ENCODE peak calls at places on chromosomes 12 and 14, in six cellular contexts. N is IMR-90, R is trophoblast cell, W is H9, K is neuronal stem cell, C is H1. U is an unnamed sample.

GRCh38 chr12:26135010-26135420 is 10.2 kb upstream of the BHLHE41 start:
- DNase-seq in W (no peak), N (no peak), C (no peak), R (no peak), K (no peak), U (no peak)

GRCh38 chr12:91126516-91126915 is 15.2 kb upstream of the LUM start:
- DNase-seq in W (no peak), C (no peak), K (no peak), R (no peak), N (no peak), U (no peak)

GRCh38 chr14:37122919-37123639 is 49.3 kb downstream of the SLC25A21 start:
- DNase-seq in N (no peak), C (no peak), W (no peak), K (no peak), R (peak; percentile 42), U (no peak)

GRCh38 chr12:101877816-101878811 is 734 bp downstream of the DRAM1 start:
- DNase-seq in K (no peak), R (peak; percentile 23), W (peak; percentile 61), C (no peak), N (no peak), U (peak; percentile 57)

GRCh38 chr12:54009171-54010052 is 627 bp downstream of the HOXC8 start:
- DNase-seq in C (no peak), N (no peak), K (no peak), R (peak; percentile 29), W (no peak), U (peak; percentile 43)

GRCh38 chr12:108611884-108612415 is 14.1 kb upstream of the TMEM119 start:
- DNase-seq in N (peak; percentile 89), C (peak; percentile 89), W (peak; percentile 84), R (peak; percentile 59), K (no peak), U (peak; percentile 91)

GRCh38 chr14:56185991-56186390 is 67.8 kb downstream of the PELI2 start:
- DNase-seq in C (no peak), K (no peak), N (no peak), R (no peak), W (no peak), U (no peak)

GRCh38 chr12:124510301-124510970 is 57.0 kb downstream of the NCOR2 start:
- DNase-seq in R (no peak), C (no peak), W (peak; percentile 56), N (no peak), K (no peak), U (no peak)

GRCh38 chr14:94173885-94174621 is at the start of gene PPP4R4:
- DNase-seq in W (peak; percentile 96), N (peak; percentile 70), R (peak; percentile 82), K (peak; percentile 93), C (peak; percentile 95), U (peak; percentile 73)

GRCh38 chr14:93956082-93956481 is 20.3 kb downstream of the ASB2 start:
- DNase-seq in N (no peak), C (no peak), W (no peak), K (no peak), R (no peak), U (no peak)

GRCh38 chr14:55356913-55357312 is 54.7 kb downstream of the ATG14 start:
- DNase-seq in N (no peak), W (no peak), K (no peak), R (no peak), C (peak; percentile 17), U (no peak)

GRCh38 chr12:132955094-132955932 is 793 bp downstream of the ZNF605 start:
- DNase-seq in R (peak; percentile 32), N (peak; percentile 67), K (peak; percentile 33), W (peak; percentile 51), C (peak; percentile 66), U (peak; percentile 81)

GRCh38 chr14:48323655-48324054 is 648.2 kb upstream of the MDGA2 start:
- DNase-seq in C (no peak), N (peak; percentile 60), K (no peak), W (no peak), R (peak; percentile 43), U (peak; percentile 75)

GRCh38 chr12:88419794-88420193 is 160.5 kb downstream of the KITLG start:
- DNase-seq in W (no peak), K (no peak), C (no peak), R (no peak), N (peak; percentile 17), U (no peak)

GRCh38 chr14:52080817-52081755 is 12.2 kb upstream of the NID2 start:
- DNase-seq in W (no peak), C (no peak), R (peak; percentile 91), N (peak; percentile 96), K (no peak), U (peak; percentile 97)

GRCh38 chr14:58294201-58294600 is 4.2 kb upstream of the ARID4A start:
- DNase-seq in K (no peak), N (no peak), W (no peak), C (no peak), R (no peak), U (no peak)

GRCh38 chr14:60085085-60085484 is 6.6 kb upstream of the PCNX4 start:
- DNase-seq in W (no peak), C (no peak), K (no peak), R (no peak), N (peak; percentile 19), U (no peak)

GRCh38 chr12:24709201-24709600 is 239.7 kb downstream of the BCAT1 start:
- DNase-seq in C (no peak), K (no peak), R (no peak), N (peak; percentile 48), W (no peak), U (peak; percentile 48)

GRCh38 chr14:31937730-31938346 is 139.3 kb upstream of the ARHGAP5 start:
- DNase-seq in C (no peak), N (peak; percentile 86), R (peak; percentile 86), K (no peak), W (no peak), U (peak; percentile 90)

GRCh38 chr12:120787889-120788288 is 62.3 kb downstream of the ACADS start:
- DNase-seq in C (no peak), R (no peak), N (no peak), W (no peak), K (no peak), U (no peak)

GRCh38 chr14:68042591-68043210 is 223.1 kb downstream of the RAD51B start:
- DNase-seq in W (no peak), N (no peak), R (no peak), K (peak; percentile 32), C (no peak), U (peak; percentile 26)

GRCh38 chr14:81927069-81927468 is 393.4 kb upstream of the SEL1L start:
- DNase-seq in W (no peak), K (no peak), N (no peak), R (no peak), C (no peak), U (no peak)

GRCh38 chr14:25042362-25043299 is 7.3 kb downstream of the STXBP6 start:
- DNase-seq in N (peak; percentile 68), C (no peak), R (no peak), K (peak; percentile 24), W (no peak), U (peak; percentile 59)

GRCh38 chr14:71444030-71444822 is 488.0 kb upstream of the RGS6 start:
- DNase-seq in C (no peak), R (no peak), W (no peak), K (no peak), N (no peak), U (no peak)

DNA sequence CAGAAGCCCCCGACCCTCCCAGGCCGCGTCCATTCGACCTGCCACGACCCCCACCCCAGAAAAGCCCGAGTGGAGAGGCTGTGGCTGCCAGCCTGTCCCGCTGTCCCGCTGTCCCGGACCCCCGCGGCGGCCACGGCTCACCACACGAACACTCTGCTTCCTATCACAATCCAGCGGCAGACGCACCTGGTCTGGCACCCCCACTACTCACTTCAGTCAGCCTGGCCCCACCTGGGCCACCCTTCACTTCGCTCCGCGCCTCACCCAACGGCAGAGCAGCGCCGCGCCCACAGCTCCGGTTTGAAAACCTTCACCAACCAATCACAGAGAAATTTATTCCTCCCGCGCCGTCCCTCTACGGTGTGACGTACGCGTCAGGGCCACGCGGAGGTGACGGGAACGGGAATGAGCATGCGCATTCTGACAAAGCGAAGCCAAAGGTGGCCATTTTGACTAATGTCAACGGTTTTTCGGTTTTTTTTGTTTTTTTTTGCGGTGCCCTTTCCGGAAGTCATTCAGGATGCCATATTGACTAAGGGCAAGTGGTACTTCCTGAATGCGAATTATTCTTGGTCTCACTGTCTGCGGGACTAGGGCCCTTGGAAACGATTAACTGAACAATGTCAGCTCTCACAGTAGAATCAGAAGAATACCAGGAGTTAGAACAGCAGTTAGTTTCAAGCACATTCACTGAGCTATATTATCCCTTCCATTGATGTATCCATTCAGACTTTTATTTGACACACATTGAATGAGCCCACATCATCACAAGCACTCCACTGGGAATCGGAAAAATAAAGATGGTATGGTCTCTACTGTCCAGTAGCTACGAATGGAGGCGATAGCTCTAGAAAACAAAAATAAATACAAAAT is at the start of gene RACGAP1:
- DNase-seq in C (peak; percentile 90), N (peak; percentile 98), R (peak; percentile 100), W (peak; percentile 99), K (peak; percentile 97), U (peak; percentile 98)
- H3K23ac ChIP-seq in C (no peak within 1 kb of the TSS), N (peak within 1 kb of the TSS; percentile 93), R (no peak within 1 kb of the TSS), W (no peak within 1 kb of the TSS), K (peak within 1 kb of the TSS; percentile 97), U (no peak within 1 kb of the TSS)

DNA sequence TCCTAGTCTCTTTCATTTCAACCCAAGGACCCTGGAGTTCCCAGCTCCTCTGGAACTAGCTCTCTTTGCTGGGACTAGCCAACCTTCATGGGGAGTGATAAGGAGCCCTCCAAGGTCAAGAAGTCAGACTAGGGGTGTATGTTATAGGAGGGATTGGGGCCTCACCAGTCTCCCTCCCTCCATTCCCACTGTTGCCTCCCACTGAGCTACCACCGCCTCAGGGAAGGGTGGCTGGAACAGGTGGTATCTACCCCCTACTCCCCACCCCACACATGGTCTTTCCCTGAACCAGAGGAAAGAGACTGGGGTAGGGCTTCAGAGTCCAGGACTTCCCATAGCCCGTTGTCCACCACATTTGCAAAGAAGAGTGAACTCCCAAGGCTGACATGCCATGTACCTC is 2.4 kb downstream of the ERBB3 start:
- DNase-seq in N (no peak), W (no peak), R (no peak), K (no peak), C (no peak), U (no peak)
- H3K23ac ChIP-seq in N (no peak overlapping the region), W (no peak overlapping the region), R (no peak overlapping the region), K (no peak overlapping the region), C (no peak overlapping the region), U (no peak overlapping the region)

GRCh38 chr12:2312156-2312555 is 259.4 kb downstream of the CACNA1C start:
- DNase-seq in N (no peak), W (no peak), K (no peak), R (no peak), C (no peak), U (no peak)

GRCh38 chr12:2307550-2307949 is 254.8 kb downstream of the CACNA1C start:
- DNase-seq in N (no peak), R (no peak), W (no peak), C (no peak), K (no peak), U (no peak)

GRCh38 chr12:2314492-2314891 is 261.7 kb downstream of the CACNA1C start:
- DNase-seq in N (no peak), R (no peak), C (no peak), W (no peak), K (no peak), U (no peak)

GRCh38 chr12:2309647-2310046 is 256.9 kb downstream of the CACNA1C start:
- DNase-seq in N (no peak), W (no peak), K (no peak), R (no peak), C (no peak), U (no peak)

GRCh38 chr12:2311001-2311778 is 258.4 kb downstream of the CACNA1C start:
- DNase-seq in C (no peak), R (no peak), N (peak; percentile 80), W (no peak), K (no peak), U (peak; percentile 45)
- H3K23ac ChIP-seq in C (no peak overlapping the region), R (no peak overlapping the region), N (peak overlapping the region; percentile 63), W (no peak overlapping the region), K (no peak overlapping the region), U (peak overlapping the region; percentile 86)

GRCh38 chr14:20469242-20469889 is at the start of gene PNP:
- DNase-seq in R (peak; percentile 85), W (peak; percentile 94), C (peak; percentile 96), K (peak; percentile 87), N (peak; percentile 85), U (peak; percentile 94)
- H3K23ac ChIP-seq in R (no peak within 1 kb of the TSS), W (no peak within 1 kb of the TSS), C (no peak within 1 kb of the TSS), K (peak within 1 kb of the TSS; percentile 92), N (peak within 1 kb of the TSS; percentile 49), U (no peak within 1 kb of the TSS)

U was measured in mesenchymal stem cell.